ENCODE peak calls at places on chromosome 9, in seven cellular contexts. One of them, this sample, is unnamed.
A peak's percentile ranks its signal among the peaks of the same experiment; 100 is the strongest.

GRCh38 chr9:37953775-37954437 is 50.0 kb upstream of the SLC25A51 start:
- DNase-seq in adipocyte: peak; percentile 83
- DNase-seq in gastrocnemius medialis: peak; percentile 35
- DNase-seq in spleen: peak; percentile 60
- DNase-seq in adrenal gland: peak; percentile 76
- DNase-seq in A549: peak; percentile 92
- DNase-seq in heart left ventricle: no peak
- DNase-seq in this sample: no peak

GRCh38 chr9:91681461-91682305 is 258.1 kb upstream of the NFIL3 start:
- DNase-seq in gastrocnemius medialis: peak; percentile 58
- DNase-seq in adipocyte: peak; percentile 76
- DNase-seq in spleen: peak; percentile 92
- DNase-seq in heart left ventricle: peak; percentile 67
- DNase-seq in A549: peak; percentile 85
- DNase-seq in adrenal gland: peak; percentile 85
- DNase-seq in this sample: peak; percentile 82

GRCh38 chr9:38651400-38652042 is 31.1 kb upstream of the ANKRD18A start:
- DNase-seq in adipocyte: no peak
- DNase-seq in spleen: no peak
- DNase-seq in heart left ventricle: no peak
- DNase-seq in gastrocnemius medialis: no peak
- DNase-seq in adrenal gland: no peak
- DNase-seq in A549: no peak
- DNase-seq in this sample: no peak

GRCh38 chr9:89984214-89984613 is 379.4 kb downstream of the GADD45G start:
- DNase-seq in spleen: no peak
- DNase-seq in A549: no peak
- DNase-seq in adipocyte: no peak
- DNase-seq in heart left ventricle: no peak
- DNase-seq in adrenal gland: no peak
- DNase-seq in gastrocnemius medialis: no peak
- DNase-seq in this sample: no peak

GRCh38 chr9:99013550-99013949 is 69.8 kb downstream of the COL15A1 start:
- DNase-seq in heart left ventricle: no peak
- DNase-seq in adrenal gland: no peak
- DNase-seq in adipocyte: no peak
- DNase-seq in gastrocnemius medialis: no peak
- DNase-seq in spleen: no peak
- DNase-seq in A549: no peak
- DNase-seq in this sample: no peak

GRCh38 chr9:94921072-94921471 is 194.6 kb downstream of the AOPEP start:
- DNase-seq in spleen: no peak
- DNase-seq in adrenal gland: peak; percentile 58
- DNase-seq in heart left ventricle: no peak
- DNase-seq in A549: no peak
- DNase-seq in adipocyte: peak; percentile 84
- DNase-seq in gastrocnemius medialis: no peak
- DNase-seq in this sample: peak; percentile 74

GRCh38 chr9:4138781-4139180 is 161.1 kb downstream of the GLIS3 start:
- DNase-seq in heart left ventricle: no peak
- DNase-seq in spleen: no peak
- DNase-seq in gastrocnemius medialis: no peak
- DNase-seq in adrenal gland: no peak
- DNase-seq in adipocyte: no peak
- DNase-seq in A549: no peak
- DNase-seq in this sample: no peak

GRCh38 chr9:124940894-124941688 is at the start of gene GOLGA1:
- DNase-seq in adrenal gland: peak; percentile 98
- DNase-seq in heart left ventricle: peak; percentile 96
- DNase-seq in A549: peak; percentile 90
- DNase-seq in spleen: peak; percentile 99
- DNase-seq in adipocyte: peak; percentile 97
- DNase-seq in gastrocnemius medialis: peak; percentile 96
- DNase-seq in this sample: peak; percentile 98

GRCh38 chr9:7974335-7975005 is 174.9 kb upstream of the DMAC1 start:
- DNase-seq in adrenal gland: no peak
- DNase-seq in A549: no peak
- DNase-seq in heart left ventricle: no peak
- DNase-seq in spleen: peak; percentile 73
- DNase-seq in adipocyte: no peak
- DNase-seq in gastrocnemius medialis: no peak
- DNase-seq in this sample: no peak

GRCh38 chr9:95513722-95514121 is 3.0 kb downstream of the PTCH1 start:
- DNase-seq in heart left ventricle: no peak
- DNase-seq in gastrocnemius medialis: no peak
- DNase-seq in adipocyte: no peak
- DNase-seq in spleen: no peak
- DNase-seq in adrenal gland: no peak
- DNase-seq in A549: no peak
- DNase-seq in this sample: no peak

GRCh38 chr9:27348785-27349489 is 52.0 kb upstream of the EQTN start:
- DNase-seq in spleen: no peak
- DNase-seq in A549: no peak
- DNase-seq in adipocyte: no peak
- DNase-seq in heart left ventricle: no peak
- DNase-seq in adrenal gland: no peak
- DNase-seq in gastrocnemius medialis: no peak
- DNase-seq in this sample: no peak

GRCh38 chr9:100352201-100352726 is 478 bp downstream of the TEX10 start:
- DNase-seq in adrenal gland: peak; percentile 57
- DNase-seq in A549: peak; percentile 43
- DNase-seq in spleen: no peak
- DNase-seq in gastrocnemius medialis: peak; percentile 26
- DNase-seq in heart left ventricle: peak; percentile 22
- DNase-seq in adipocyte: peak; percentile 61
- DNase-seq in this sample: peak; percentile 19

GRCh38 chr9:137219757-137220316 is 2.2 kb downstream of the RNF208 start:
- DNase-seq in adipocyte: no peak
- DNase-seq in heart left ventricle: no peak
- DNase-seq in A549: no peak
- DNase-seq in adrenal gland: no peak
- DNase-seq in spleen: no peak
- DNase-seq in gastrocnemius medialis: no peak
- DNase-seq in this sample: no peak

GRCh38 chr9:118455781-118456180 is 751.6 kb downstream of the TLR4 start:
- DNase-seq in A549: no peak
- DNase-seq in gastrocnemius medialis: no peak
- DNase-seq in spleen: no peak
- DNase-seq in heart left ventricle: no peak
- DNase-seq in adipocyte: no peak
- DNase-seq in adrenal gland: no peak
- DNase-seq in this sample: no peak

GRCh38 chr9:698937-699336 is 142.6 kb upstream of the DMRT1 start:
- DNase-seq in spleen: no peak
- DNase-seq in adipocyte: no peak
- DNase-seq in A549: no peak
- DNase-seq in gastrocnemius medialis: no peak
- DNase-seq in adrenal gland: no peak
- DNase-seq in heart left ventricle: no peak
- DNase-seq in this sample: no peak

GRCh38 chr9:695252-695651 is 146.2 kb upstream of the DMRT1 start:
- DNase-seq in heart left ventricle: no peak
- DNase-seq in A549: no peak
- DNase-seq in gastrocnemius medialis: no peak
- DNase-seq in adipocyte: no peak
- DNase-seq in adrenal gland: no peak
- DNase-seq in spleen: no peak
- DNase-seq in this sample: no peak

GRCh38 chr9:694499-695154 is 146.9 kb upstream of the DMRT1 start:
- DNase-seq in heart left ventricle: no peak
- DNase-seq in adrenal gland: no peak
- DNase-seq in gastrocnemius medialis: peak; percentile 85
- DNase-seq in adipocyte: peak; percentile 86
- DNase-seq in A549: peak; percentile 34
- DNase-seq in spleen: no peak
- DNase-seq in this sample: peak; percentile 48

GRCh38 chr9:698276-698675 is 143.2 kb upstream of the DMRT1 start:
- DNase-seq in gastrocnemius medialis: no peak
- DNase-seq in heart left ventricle: no peak
- DNase-seq in adipocyte: peak; percentile 67
- DNase-seq in A549: no peak
- DNase-seq in spleen: no peak
- DNase-seq in adrenal gland: no peak
- DNase-seq in this sample: no peak

GRCh38 chr9:696332-697090 is 145.0 kb upstream of the DMRT1 start:
- DNase-seq in gastrocnemius medialis: peak; percentile 64
- DNase-seq in spleen: no peak
- DNase-seq in heart left ventricle: peak; percentile 54
- DNase-seq in adipocyte: peak; percentile 88
- DNase-seq in A549: peak; percentile 33
- DNase-seq in adrenal gland: peak; percentile 70
- DNase-seq in this sample: no peak
- H3K4me1 ChIP-seq in gastrocnemius medialis: peaks cover 66% of the 10 kb centered on the region
- H3K4me1 ChIP-seq in spleen: peaks cover 17% of the 10 kb centered on the region
- H3K4me1 ChIP-seq in heart left ventricle: peaks cover 50% of the 10 kb centered on the region
- H3K4me1 ChIP-seq in adipocyte: peaks cover 79% of the 10 kb centered on the region
- H3K4me1 ChIP-seq in A549: peaks cover 64% of the 10 kb centered on the region
- H3K4me1 ChIP-seq in adrenal gland: peaks cover 49% of the 10 kb centered on the region
- H3K4me1 ChIP-seq in this sample: peaks cover 82% of the 10 kb centered on the region

DNA sequence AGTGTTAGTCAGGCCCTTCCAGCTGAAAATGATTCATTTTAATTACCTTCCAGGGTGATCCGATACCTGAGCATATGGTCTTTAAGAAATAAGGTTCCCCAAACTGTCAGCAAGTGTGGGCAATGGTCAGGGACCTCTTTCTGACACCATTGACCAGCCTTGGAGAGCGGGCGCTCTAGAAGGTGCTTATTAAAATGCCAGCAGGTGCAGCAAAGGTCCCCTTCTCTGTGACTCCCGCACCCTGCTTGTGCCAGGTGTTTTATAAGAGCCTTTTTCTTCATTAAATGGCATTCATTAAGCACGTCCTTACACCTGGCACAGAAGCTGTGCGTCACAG is 85.3 kb downstream of the MVB12B start:
- DNase-seq in spleen: no peak
- DNase-seq in heart left ventricle: no peak
- DNase-seq in adipocyte: no peak
- DNase-seq in A549: no peak
- DNase-seq in gastrocnemius medialis: no peak
- DNase-seq in adrenal gland: no peak
- DNase-seq in this sample: no peak
- H3K4me1 ChIP-seq in spleen: peaks cover 52% of the 10 kb centered on the region
- H3K4me1 ChIP-seq in heart left ventricle: peaks cover 6% of the 10 kb centered on the region
- H3K4me1 ChIP-seq in adipocyte: peaks cover 6% of the 10 kb centered on the region
- H3K4me1 ChIP-seq in A549: peaks cover 4% of the 10 kb centered on the region
- H3K4me1 ChIP-seq in gastrocnemius medialis: no peaks in the 10 kb centered on the region
- H3K4me1 ChIP-seq in adrenal gland: no peaks in the 10 kb centered on the region
- H3K4me1 ChIP-seq in this sample: peaks cover 20% of the 10 kb centered on the region

GRCh38 chr9:134434896-134435506 is 108.7 kb downstream of the RXRA start:
- DNase-seq in heart left ventricle: peak; percentile 96
- DNase-seq in adrenal gland: peak; percentile 99
- DNase-seq in gastrocnemius medialis: peak; percentile 95
- DNase-seq in A549: peak; percentile 65
- DNase-seq in adipocyte: peak; percentile 98
- DNase-seq in spleen: peak; percentile 88
- DNase-seq in this sample: peak; percentile 99

GRCh38 chr9:134432471-134432870 is 106.2 kb downstream of the RXRA start:
- DNase-seq in spleen: no peak
- DNase-seq in adipocyte: no peak
- DNase-seq in gastrocnemius medialis: no peak
- DNase-seq in heart left ventricle: no peak
- DNase-seq in adrenal gland: no peak
- DNase-seq in A549: no peak
- DNase-seq in this sample: no peak

GRCh38 chr9:134433101-134433500 is 106.8 kb downstream of the RXRA start:
- DNase-seq in adipocyte: peak; percentile 73
- DNase-seq in spleen: no peak
- DNase-seq in heart left ventricle: no peak
- DNase-seq in A549: no peak
- DNase-seq in adrenal gland: no peak
- DNase-seq in gastrocnemius medialis: peak; percentile 82
- DNase-seq in this sample: no peak

GRCh38 chr9:134435527-134436355 is 109.5 kb downstream of the RXRA start:
- DNase-seq in spleen: no peak
- DNase-seq in adipocyte: no peak
- DNase-seq in gastrocnemius medialis: no peak
- DNase-seq in A549: no peak
- DNase-seq in adrenal gland: no peak
- DNase-seq in heart left ventricle: no peak
- DNase-seq in this sample: peak; percentile 40

DNA sequence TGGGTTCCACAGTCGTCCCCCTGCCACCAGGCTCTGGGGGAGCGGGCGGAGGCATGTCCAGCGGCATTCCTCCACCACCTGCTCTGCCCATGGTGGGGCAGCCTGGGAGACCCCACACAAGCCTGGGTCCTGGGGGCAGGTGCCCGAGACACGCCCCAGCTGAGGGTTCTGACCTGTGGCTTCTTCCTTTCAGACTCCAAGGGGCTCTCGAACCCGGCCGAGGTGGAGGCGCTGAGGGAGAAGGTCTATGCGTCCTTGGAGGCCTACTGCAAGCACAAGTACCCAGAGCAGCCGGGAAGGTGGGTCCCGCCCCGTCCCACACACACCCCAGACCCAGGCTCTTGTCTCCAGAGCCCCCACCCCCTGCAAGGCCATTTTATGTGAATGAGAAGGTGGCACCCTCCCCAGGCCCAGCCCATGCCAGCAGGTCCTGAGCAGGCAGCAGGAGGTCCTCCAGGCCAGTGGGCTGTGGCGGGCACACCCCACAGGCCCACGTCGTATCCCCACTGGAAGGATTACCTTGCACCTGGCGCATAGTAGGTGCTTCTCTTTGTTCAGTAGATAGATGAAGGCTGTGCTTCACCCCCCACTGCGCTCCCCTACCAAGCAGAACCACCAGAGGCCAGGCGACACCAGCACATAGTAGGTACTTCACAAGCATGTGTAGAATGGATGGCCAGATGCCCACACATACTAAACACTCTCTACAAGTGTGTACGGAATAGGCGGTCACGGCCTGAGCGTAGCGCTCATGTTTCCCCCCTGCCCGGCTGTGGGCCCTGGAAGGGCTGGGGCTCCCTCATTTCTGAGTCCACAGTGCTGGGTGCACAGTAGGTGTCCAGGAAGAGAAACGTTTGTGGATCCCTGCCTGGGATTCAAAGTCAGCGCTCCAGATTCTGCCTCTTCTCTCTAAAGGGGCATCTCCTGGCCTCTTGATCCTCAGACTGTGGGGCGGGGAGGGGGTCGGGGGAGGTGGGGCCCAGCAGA is 107.9 kb downstream of the RXRA start:
- DNase-seq in heart left ventricle: no peak
- DNase-seq in spleen: no peak
- DNase-seq in adipocyte: no peak
- DNase-seq in A549: no peak
- DNase-seq in adrenal gland: no peak
- DNase-seq in gastrocnemius medialis: no peak
- DNase-seq in this sample: peak; percentile 36
- H3K4me1 ChIP-seq in heart left ventricle: peaks cover 40% of the 10 kb centered on the region
- H3K4me1 ChIP-seq in spleen: peaks cover 75% of the 10 kb centered on the region
- H3K4me1 ChIP-seq in adipocyte: peaks cover 54% of the 10 kb centered on the region
- H3K4me1 ChIP-seq in A549: peaks cover 46% of the 10 kb centered on the region
- H3K4me1 ChIP-seq in adrenal gland: peaks cover 62% of the 10 kb centered on the region
- H3K4me1 ChIP-seq in gastrocnemius medialis: peaks cover 80% of the 10 kb centered on the region
- H3K4me1 ChIP-seq in this sample: peaks cover 38% of the 10 kb centered on the region

DNA sequence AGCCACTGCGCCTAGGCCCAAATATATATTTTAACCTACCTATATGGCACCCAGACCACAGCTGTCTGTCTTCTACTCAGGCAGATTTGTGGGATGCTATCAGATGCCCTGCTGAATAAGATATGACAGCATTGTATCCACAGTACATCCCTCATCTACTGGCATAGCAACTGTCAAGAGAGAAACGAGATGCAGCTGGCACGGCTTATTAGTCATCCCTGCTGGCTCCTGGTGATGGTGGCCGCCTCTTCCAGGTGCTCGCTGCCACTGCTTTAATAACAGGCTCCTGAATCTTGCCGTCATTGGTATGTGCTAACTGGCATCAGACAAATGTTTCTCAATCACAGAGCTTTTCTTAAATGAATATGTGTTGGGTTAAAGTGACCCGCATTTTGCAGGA is 34.0 kb downstream of the B4GALT1 start:
- DNase-seq in adrenal gland: peak; percentile 63
- DNase-seq in A549: no peak
- DNase-seq in adipocyte: no peak
- DNase-seq in spleen: peak; percentile 36
- DNase-seq in heart left ventricle: no peak
- DNase-seq in gastrocnemius medialis: peak; percentile 78
- DNase-seq in this sample: no peak
- H3K4me1 ChIP-seq in adrenal gland: peaks cover 44% of the 10 kb centered on the region
- H3K4me1 ChIP-seq in A549: peaks cover 85% of the 10 kb centered on the region
- H3K4me1 ChIP-seq in adipocyte: peaks cover 36% of the 10 kb centered on the region
- H3K4me1 ChIP-seq in spleen: peaks cover 100% of the 10 kb centered on the region
- H3K4me1 ChIP-seq in heart left ventricle: peaks cover 84% of the 10 kb centered on the region
- H3K4me1 ChIP-seq in gastrocnemius medialis: peaks cover 37% of the 10 kb centered on the region
- H3K4me1 ChIP-seq in this sample: peaks cover 69% of the 10 kb centered on the region

This sample was measured in thyroid gland.